ENCODE peak calls at places on chromosomes 6 and 20, in six cellular contexts. One of them, this sample, is unnamed.

GRCh38 chr6:153568601-153569000 is 437.5 kb upstream of the RGS17 start:
- DNase-seq in iPS-NIHi11: no peak
- DNase-seq in activated naive CD4-positive, alpha-beta T cell: no peak
- DNase-seq in glutamatergic neuron: no peak
- DNase-seq in RWPE1: no peak
- DNase-seq in cardiac muscle cell: peak
- DNase-seq in this sample: no peak

GRCh38 chr6:44485601-44486000 is 98.1 kb downstream of the CDC5L start:
- DNase-seq in iPS-NIHi11: no peak
- DNase-seq in activated naive CD4-positive, alpha-beta T cell: no peak
- DNase-seq in glutamatergic neuron: no peak
- DNase-seq in RWPE1: no peak
- DNase-seq in cardiac muscle cell: no peak
- DNase-seq in this sample: no peak

GRCh38 chr20:47389867-47390347 is 33.4 kb upstream of the ZMYND8 start:
- DNase-seq in iPS-NIHi11: no peak
- DNase-seq in activated naive CD4-positive, alpha-beta T cell: no peak
- DNase-seq in glutamatergic neuron: no peak
- DNase-seq in RWPE1: peak
- DNase-seq in cardiac muscle cell: peak
- DNase-seq in this sample: no peak

GRCh38 chr20:60632420-60633262 is 619.4 kb upstream of the CDH4 start:
- DNase-seq in iPS-NIHi11: no peak
- DNase-seq in activated naive CD4-positive, alpha-beta T cell: no peak
- DNase-seq in glutamatergic neuron: no peak
- DNase-seq in RWPE1: no peak
- DNase-seq in cardiac muscle cell: no peak
- DNase-seq in this sample: no peak

GRCh38 chr6:3693879-3694278 is 57.6 kb downstream of the PXDC1 start:
- DNase-seq in iPS-NIHi11: no peak
- DNase-seq in activated naive CD4-positive, alpha-beta T cell: no peak
- DNase-seq in glutamatergic neuron: no peak
- DNase-seq in RWPE1: no peak
- DNase-seq in cardiac muscle cell: peak
- DNase-seq in this sample: no peak

GRCh38 chr6:154343473-154344308 is 12.9 kb downstream of the IPCEF1 start:
- DNase-seq in iPS-NIHi11: peak
- DNase-seq in activated naive CD4-positive, alpha-beta T cell: no peak
- DNase-seq in glutamatergic neuron: peak
- DNase-seq in RWPE1: no peak
- DNase-seq in cardiac muscle cell: peak
- DNase-seq in this sample: no peak

GRCh38 chr6:85418059-85418458 is 31.8 kb upstream of the NT5E start:
- DNase-seq in iPS-NIHi11: no peak
- DNase-seq in activated naive CD4-positive, alpha-beta T cell: no peak
- DNase-seq in glutamatergic neuron: no peak
- DNase-seq in RWPE1: peak
- DNase-seq in cardiac muscle cell: peak
- DNase-seq in this sample: no peak

GRCh38 chr6:117494283-117494682 is 11.8 kb downstream of the DCBLD1 start:
- DNase-seq in iPS-NIHi11: no peak
- DNase-seq in activated naive CD4-positive, alpha-beta T cell: no peak
- DNase-seq in glutamatergic neuron: no peak
- DNase-seq in RWPE1: no peak
- DNase-seq in cardiac muscle cell: peak
- DNase-seq in this sample: no peak

GRCh38 chr6:3568396-3569082 is 111.7 kb upstream of the SLC22A23 start:
- DNase-seq in iPS-NIHi11: no peak
- DNase-seq in activated naive CD4-positive, alpha-beta T cell: no peak
- DNase-seq in glutamatergic neuron: peak
- DNase-seq in RWPE1: no peak
- DNase-seq in cardiac muscle cell: peak
- DNase-seq in this sample: no peak

GRCh38 chr6:166179704-166180103 is 12.1 kb upstream of the TBXT start:
- DNase-seq in iPS-NIHi11: no peak
- DNase-seq in activated naive CD4-positive, alpha-beta T cell: no peak
- DNase-seq in glutamatergic neuron: no peak
- DNase-seq in RWPE1: no peak
- DNase-seq in cardiac muscle cell: no peak
- DNase-seq in this sample: no peak

GRCh38 chr20:54123587-54124180 is 50.1 kb downstream of the CYP24A1 start:
- DNase-seq in iPS-NIHi11: peak
- DNase-seq in activated naive CD4-positive, alpha-beta T cell: no peak
- DNase-seq in glutamatergic neuron: no peak
- DNase-seq in RWPE1: peak
- DNase-seq in cardiac muscle cell: peak
- DNase-seq in this sample: no peak

GRCh38 chr20:10673176-10673830 is 496 bp downstream of the JAG1 start:
- DNase-seq in iPS-NIHi11: peak
- DNase-seq in activated naive CD4-positive, alpha-beta T cell: no peak
- DNase-seq in glutamatergic neuron: peak
- DNase-seq in RWPE1: no peak
- DNase-seq in cardiac muscle cell: peak
- DNase-seq in this sample: peak

GRCh38 chr6:111894951-111895350 is 21.7 kb upstream of the FYN start:
- DNase-seq in iPS-NIHi11: no peak
- DNase-seq in activated naive CD4-positive, alpha-beta T cell: no peak
- DNase-seq in glutamatergic neuron: no peak
- DNase-seq in RWPE1: no peak
- DNase-seq in cardiac muscle cell: peak
- DNase-seq in this sample: no peak

GRCh38 chr20:5073154-5074049 is 46.4 kb downstream of the PCNA start:
- DNase-seq in iPS-NIHi11: peak
- DNase-seq in activated naive CD4-positive, alpha-beta T cell: no peak
- DNase-seq in glutamatergic neuron: peak
- DNase-seq in RWPE1: peak
- DNase-seq in cardiac muscle cell: peak
- DNase-seq in this sample: peak

GRCh38 chr6:50721978-50722377 is 8.7 kb downstream of the TFAP2D start:
- DNase-seq in iPS-NIHi11: no peak
- DNase-seq in activated naive CD4-positive, alpha-beta T cell: no peak
- DNase-seq in glutamatergic neuron: no peak
- DNase-seq in RWPE1: no peak
- DNase-seq in cardiac muscle cell: no peak
- DNase-seq in this sample: no peak

GRCh38 chr6:15420959-15421438 is 175.1 kb downstream of the JARID2 start:
- DNase-seq in iPS-NIHi11: no peak
- DNase-seq in activated naive CD4-positive, alpha-beta T cell: no peak
- DNase-seq in glutamatergic neuron: no peak
- DNase-seq in RWPE1: no peak
- DNase-seq in cardiac muscle cell: no peak
- DNase-seq in this sample: no peak

GRCh38 chr6:141607956-141608355 is 524.8 kb upstream of the GJE1 start:
- DNase-seq in iPS-NIHi11: no peak
- DNase-seq in activated naive CD4-positive, alpha-beta T cell: no peak
- DNase-seq in glutamatergic neuron: no peak
- DNase-seq in RWPE1: no peak
- DNase-seq in cardiac muscle cell: no peak
- DNase-seq in this sample: no peak

GRCh38 chr6:68012822-68013221 is 622.3 kb upstream of the ADGRB3 start:
- DNase-seq in iPS-NIHi11: no peak
- DNase-seq in activated naive CD4-positive, alpha-beta T cell: no peak
- DNase-seq in glutamatergic neuron: no peak
- DNase-seq in RWPE1: no peak
- DNase-seq in cardiac muscle cell: no peak
- DNase-seq in this sample: no peak

GRCh38 chr6:148509152-148509571 is 166.5 kb downstream of the SASH1 start:
- DNase-seq in iPS-NIHi11: no peak
- DNase-seq in activated naive CD4-positive, alpha-beta T cell: no peak
- DNase-seq in glutamatergic neuron: no peak
- DNase-seq in RWPE1: no peak
- DNase-seq in cardiac muscle cell: peak
- DNase-seq in this sample: no peak

GRCh38 chr6:133894369-133894768 is 5.5 kb downstream of the TCF21 start:
- DNase-seq in iPS-NIHi11: no peak
- DNase-seq in activated naive CD4-positive, alpha-beta T cell: no peak
- DNase-seq in glutamatergic neuron: no peak
- DNase-seq in RWPE1: no peak
- DNase-seq in cardiac muscle cell: no peak
- DNase-seq in this sample: no peak

GRCh38 chr20:46801003-46801702 is 91.7 kb downstream of the SLC2A10 start:
- DNase-seq in iPS-NIHi11: no peak
- DNase-seq in activated naive CD4-positive, alpha-beta T cell: no peak
- DNase-seq in glutamatergic neuron: no peak
- DNase-seq in RWPE1: peak
- DNase-seq in cardiac muscle cell: no peak
- DNase-seq in this sample: no peak

This sample was measured in substantia nigra.